ENCODE peak calls at places on chromosome 3, in seven cellular contexts. L, Y, D, H, S, U and N are unnamed samples.

GRCh38 chr3:197811343-197811742 is 20.3 kb downstream of the LRCH3 start:
- DNase-seq in L (no peak), U (no peak), D (no peak), H (no peak), Y (no peak), S (no peak), N (no peak)

GRCh38 chr3:83003917-83004316 is 1242.5 kb upstream of the GBE1 start:
- DNase-seq in S (no peak), L (no peak), U (no peak), D (no peak), Y (no peak), H (no peak), N (no peak)

GRCh38 chr3:37262816-37263393 is 88.5 kb upstream of the LRRFIP2 start:
- DNase-seq in D (no peak), H (no peak), Y (no peak), S (no peak), L (no peak), U (no peak), N (no peak)

GRCh38 chr3:66140763-66141372 is 79.9 kb upstream of the SLC25A26 start:
- DNase-seq in S (no peak), U (no peak), H (no peak), L (no peak), D (no peak), Y (no peak), N (no peak)

GRCh38 chr3:73029321-73029796 is 32.1 kb upstream of the EBLN2 start:
- DNase-seq in U (no peak), D (no peak), Y (no peak), L (no peak), S (no peak), H (no peak), N (no peak)

GRCh38 chr3:98980915-98981596 is 79.6 kb upstream of the DCBLD2 start:
- DNase-seq in S (no peak), L (no peak), D (no peak), U (no peak), H (no peak), Y (no peak), N (no peak)

GRCh38 chr3:196149922-196150321 is 61.3 kb downstream of the ZDHHC19 start:
- DNase-seq in Y (no peak), H (no peak), U (no peak), D (no peak), L (no peak), S (no peak), N (no peak)

GRCh38 chr3:128273116-128273840 is 120.0 kb downstream of the EEFSEC start:
- DNase-seq in D (no peak), Y (no peak), U (no peak), H (no peak), L (no peak), S (no peak), N (no peak)

GRCh38 chr3:129276385-129276784 is 2.3 kb upstream of the HMCES start:
- DNase-seq in D (no peak), L (no peak), Y (peak), S (no peak), U (no peak), H (no peak), N (no peak)

GRCh38 chr3:11245276-11245675 is 26.9 kb upstream of the ATG7 start:
- DNase-seq in S (no peak), D (no peak), H (no peak), L (no peak), Y (no peak), U (no peak), N (no peak)

GRCh38 chr3:17307889-17308288 is 423.1 kb downstream of the PLCL2 start:
- DNase-seq in Y (no peak), U (no peak), S (no peak), H (no peak), D (no peak), L (no peak), N (no peak)

GRCh38 chr3:110790631-110791030 is 281.0 kb upstream of the NECTIN3 start:
- DNase-seq in U (no peak), L (no peak), Y (no peak), D (no peak), H (no peak), S (no peak), N (no peak)

GRCh38 chr3:157077565-157077991 is 82.4 kb downstream of the CCNL1 start:
- DNase-seq in S (no peak), Y (no peak), U (no peak), D (no peak), H (no peak), L (no peak), N (no peak)

GRCh38 chr3:45269952-45270351 is 43.9 kb upstream of the TMEM158 start:
- DNase-seq in S (no peak), L (no peak), H (no peak), D (no peak), Y (no peak), U (no peak), N (no peak)

GRCh38 chr3:14289590-14290453 is 111.2 kb downstream of the LSM3 start:
- DNase-seq in U (no peak), D (no peak), S (no peak), Y (peak), L (no peak), H (peak), N (no peak)

GRCh38 chr3:129651316-129652202 is 45.1 kb upstream of the PLXND1 start:
- DNase-seq in D (no peak), L (no peak), Y (no peak), S (no peak), U (no peak), H (no peak), N (no peak)

GRCh38 chr3:21392521-21392920 is 358.5 kb downstream of the ZNF385D start:
- DNase-seq in S (no peak), L (no peak), H (no peak), U (no peak), Y (no peak), D (no peak), N (no peak)

GRCh38 chr3:42729404-42730145 is 27.0 kb upstream of the HHATL start:
- DNase-seq in S (no peak), H (no peak), D (no peak), U (no peak), Y (no peak), L (no peak), N (no peak)

GRCh38 chr3:94032187-94032586 is 3.8 kb upstream of the STX19 start:
- DNase-seq in U (no peak), L (no peak), D (no peak), S (no peak), Y (no peak), H (no peak), N (no peak)

GRCh38 chr3:8239718-8240698 is 261.6 kb upstream of the LMCD1 start:
- DNase-seq in D (peak), U (peak), S (peak), L (peak), H (peak), Y (peak), N (peak)

GRCh38 chr3:123089611-123090301 is 22.9 kb downstream of the PDIA5 start:
- DNase-seq in H (no peak), U (no peak), Y (no peak), L (no peak), S (no peak), D (no peak), N (no peak)

GRCh38 chr3:100590114-100590839 is 19.1 kb upstream of the ADGRG7 start:
- DNase-seq in S (peak), H (peak), U (peak), D (peak), L (peak), Y (peak), N (peak)

GRCh38 chr3:57227204-57227929 is at the start of gene APPL1:
- DNase-seq in U (peak), L (peak), H (peak), S (peak), Y (peak), D (peak), N (peak)

GRCh38 chr3:178736300-178736699 is 200.1 kb downstream of the KCNMB2 start:
- DNase-seq in U (no peak), H (no peak), Y (no peak), S (no peak), L (no peak), D (no peak), N (no peak)

GRCh38 chr3:42179110-42179725 is 86.8 kb downstream of the CCK start:
- DNase-seq in H (peak), S (no peak), U (no peak), L (no peak), Y (peak), D (no peak), N (no peak)

GRCh38 chr3:129606522-129607390 is at the start of gene PLXND1:
- DNase-seq in S (no peak), L (peak), D (no peak), U (no peak), H (peak), Y (peak), N (peak)